ENCODE peak calls at places on chromosomes 12 and 14, in seven cellular contexts. One of them, this sample, is unnamed.

GRCh38 chr12:65490193-65490592 is 211.7 kb downstream of the MSRB3 start:
- DNase-seq in cardiac fibroblast: peak
- DNase-seq in central memory CD4-positive, alpha-beta T cell: no peak
- DNase-seq in COR-L47: no peak
- DNase-seq in kidney: no peak
- DNase-seq in frontal cortex: no peak
- DNase-seq in globus pallidus: no peak
- DNase-seq in this sample: no peak

GRCh38 chr12:1212529-1212928 is 221.5 kb downstream of the ERC1 start:
- DNase-seq in kidney: no peak
- DNase-seq in cardiac fibroblast: no peak
- DNase-seq in central memory CD4-positive, alpha-beta T cell: no peak
- DNase-seq in frontal cortex: no peak
- DNase-seq in COR-L47: no peak
- DNase-seq in globus pallidus: no peak
- DNase-seq in this sample: no peak

GRCh38 chr12:43964022-43964421 is 128.1 kb downstream of the TMEM117 start:
- DNase-seq in cardiac fibroblast: no peak
- DNase-seq in central memory CD4-positive, alpha-beta T cell: no peak
- DNase-seq in globus pallidus: no peak
- DNase-seq in kidney: no peak
- DNase-seq in COR-L47: no peak
- DNase-seq in frontal cortex: no peak
- DNase-seq in this sample: no peak

GRCh38 chr12:61029516-61029915 is 1230.7 kb upstream of the USP15 start:
- DNase-seq in kidney: no peak
- DNase-seq in frontal cortex: no peak
- DNase-seq in globus pallidus: no peak
- DNase-seq in cardiac fibroblast: no peak
- DNase-seq in COR-L47: no peak
- DNase-seq in central memory CD4-positive, alpha-beta T cell: no peak
- DNase-seq in this sample: no peak

GRCh38 chr12:23536293-23536692 is 413.2 kb downstream of the SOX5 start:
- DNase-seq in central memory CD4-positive, alpha-beta T cell: no peak
- DNase-seq in COR-L47: no peak
- DNase-seq in globus pallidus: no peak
- DNase-seq in kidney: no peak
- DNase-seq in cardiac fibroblast: no peak
- DNase-seq in frontal cortex: no peak
- DNase-seq in this sample: no peak

GRCh38 chr12:121534495-121535148 is 46.2 kb downstream of the KDM2B start:
- DNase-seq in frontal cortex: no peak
- DNase-seq in central memory CD4-positive, alpha-beta T cell: peak
- DNase-seq in kidney: peak
- DNase-seq in globus pallidus: no peak
- DNase-seq in COR-L47: no peak
- DNase-seq in cardiac fibroblast: no peak
- DNase-seq in this sample: no peak

GRCh38 chr14:54197369-54197768 is 199.4 kb upstream of the CDKN3 start:
- DNase-seq in globus pallidus: no peak
- DNase-seq in kidney: no peak
- DNase-seq in COR-L47: no peak
- DNase-seq in cardiac fibroblast: no peak
- DNase-seq in central memory CD4-positive, alpha-beta T cell: no peak
- DNase-seq in frontal cortex: no peak
- DNase-seq in this sample: no peak

GRCh38 chr14:26719514-26719913 is 121.7 kb upstream of the NOVA1 start:
- DNase-seq in kidney: no peak
- DNase-seq in frontal cortex: no peak
- DNase-seq in cardiac fibroblast: peak
- DNase-seq in central memory CD4-positive, alpha-beta T cell: no peak
- DNase-seq in COR-L47: no peak
- DNase-seq in globus pallidus: no peak
- DNase-seq in this sample: no peak

GRCh38 chr14:21267886-21268611 is 1.2 kb downstream of the HNRNPC start:
- DNase-seq in kidney: no peak
- DNase-seq in frontal cortex: no peak
- DNase-seq in COR-L47: no peak
- DNase-seq in central memory CD4-positive, alpha-beta T cell: peak
- DNase-seq in cardiac fibroblast: peak
- DNase-seq in globus pallidus: no peak
- DNase-seq in this sample: no peak

GRCh38 chr12:83472350-83472749 is 785.6 kb downstream of the TMTC2 start:
- DNase-seq in globus pallidus: no peak
- DNase-seq in COR-L47: no peak
- DNase-seq in kidney: no peak
- DNase-seq in frontal cortex: no peak
- DNase-seq in cardiac fibroblast: no peak
- DNase-seq in central memory CD4-positive, alpha-beta T cell: no peak
- DNase-seq in this sample: no peak

GRCh38 chr14:99670361-99671229 is 13.5 kb upstream of the CYP46A1 start:
- DNase-seq in central memory CD4-positive, alpha-beta T cell: no peak
- DNase-seq in COR-L47: no peak
- DNase-seq in cardiac fibroblast: no peak
- DNase-seq in frontal cortex: no peak
- DNase-seq in globus pallidus: no peak
- DNase-seq in kidney: peak
- DNase-seq in this sample: no peak

GRCh38 chr14:73231874-73232851 is 5.1 kb upstream of the PAPLN start:
- DNase-seq in globus pallidus: no peak
- DNase-seq in cardiac fibroblast: no peak
- DNase-seq in kidney: no peak
- DNase-seq in frontal cortex: no peak
- DNase-seq in COR-L47: no peak
- DNase-seq in central memory CD4-positive, alpha-beta T cell: no peak
- DNase-seq in this sample: no peak

GRCh38 chr14:58593977-58594376 is 43.8 kb upstream of the DACT1 start:
- DNase-seq in central memory CD4-positive, alpha-beta T cell: no peak
- DNase-seq in kidney: no peak
- DNase-seq in globus pallidus: no peak
- DNase-seq in frontal cortex: no peak
- DNase-seq in COR-L47: no peak
- DNase-seq in cardiac fibroblast: no peak
- DNase-seq in this sample: no peak

This sample was measured in pons.